ENCODE peak calls at places on chromosomes 13 and 19, in ten cellular contexts. V is ascending aorta; S is cardiac fibroblast; H is activated T-cell treated with anti-CD3 and anti-CD28 coated beads, Interleukin-2, amount 50 U/mL, for 72 hours; D is progenitor cell of endocrine pancreas; W is WTC11; U is pancreas; J is CD4-positive, alpha-beta T cell; Q is nucleus accumbens; L is mucosa of descending colon. G is an unnamed sample.

GRCh38 chr19:44745386-44745831 is 3.1 kb upstream of the BCL3 start:
- DNase-seq in V (peak), S (peak), H (no peak), D (no peak), W (peak), U (peak), J (no peak), Q (no peak), L (peak), G (peak)

GRCh38 chr13:33799950-33800592 is 17.9 kb upstream of the RFC3 start:
- DNase-seq in V (no peak), S (peak), H (no peak), D (no peak), W (no peak), U (no peak), J (no peak), Q (no peak), L (no peak), G (no peak)

GRCh38 chr13:91454666-91455065 is 56.2 kb downstream of the GPC5 start:
- DNase-seq in V (no peak), S (no peak), H (no peak), D (no peak), W (no peak), U (no peak), J (no peak), Q (no peak), L (no peak), G (no peak)

GRCh38 chr13:55199132-55199531 is 1941.6 kb upstream of the PRR20A start:
- DNase-seq in V (no peak), S (no peak), H (no peak), D (no peak), W (no peak), U (no peak), J (no peak), Q (no peak), L (no peak), G (no peak)

GRCh38 chr19:38917921-38918491 is 6.0 kb upstream of the CCER2 start:
- DNase-seq in V (no peak), S (no peak), H (no peak), D (no peak), W (no peak), U (no peak), J (no peak), Q (no peak), L (peak), G (no peak)

GRCh38 chr13:95643471-95643813 is 1.1 kb downstream of the DZIP1 start:
- DNase-seq in V (no peak), S (peak), H (no peak), D (no peak), W (no peak), U (no peak), J (no peak), Q (peak), L (no peak), G (no peak)

GRCh38 chr19:15379996-15380647 is 535 bp upstream of the AKAP8 start:
- DNase-seq in V (peak), S (peak), H (no peak), D (no peak), W (peak), U (peak), J (no peak), Q (no peak), L (peak), G (peak)

GRCh38 chr13:93066187-93066586 is 160.4 kb upstream of the GPC6 start:
- DNase-seq in V (no peak), S (peak), H (no peak), D (no peak), W (no peak), U (no peak), J (no peak), Q (no peak), L (no peak), G (no peak)

GRCh38 chr19:47331931-47332547 is at the start of gene C5AR2:
- DNase-seq in V (no peak), S (peak), H (no peak), D (no peak), W (no peak), U (no peak), J (no peak), Q (no peak), L (no peak), G (peak)

G was measured in left cardiac atrium.